ENCODE peak calls at places on chromosomes 11 and 22, in six cellular contexts. I, N, R, U, H and W are unnamed samples.

GRCh38 chr11:117419136-117419914 is 91.7 kb downstream of the CEP164 start:
- DNase-seq in I (no peak), N (peak), R (no peak), U (no peak), H (no peak), W (no peak)

GRCh38 chr11:15602779-15603178 is 488.1 kb downstream of the INSC start:
- DNase-seq in I (no peak), N (no peak), R (no peak), U (no peak), H (no peak), W (no peak)

GRCh38 chr11:68081691-68082090 is 39.5 kb downstream of the CHKA start:
- DNase-seq in I (no peak), N (no peak), R (no peak), U (no peak), H (no peak), W (no peak)

GRCh38 chr11:65420506-65421203 is 1.9 kb upstream of the NEAT1 start:
- DNase-seq in I (no peak), N (no peak), R (no peak), U (no peak), H (peak), W (no peak)

GRCh38 chr11:83194284-83195175 is 1.0 kb downstream of the ANKRD42 start:
- DNase-seq in I (peak), N (peak), R (peak), U (peak), H (peak), W (no peak)

GRCh38 chr11:124207102-124207792 is 24.1 kb downstream of the OR10D3 start:
- DNase-seq in I (no peak), N (no peak), R (no peak), U (no peak), H (no peak), W (no peak)

GRCh38 chr22:22903355-22903777 is 15.8 kb downstream of the IGLL5 start:
- DNase-seq in I (no peak), N (no peak), R (no peak), U (no peak), H (no peak), W (no peak)

GRCh38 chr22:17817079-17817478 is 42.8 kb upstream of the BID start:
- DNase-seq in I (no peak), N (no peak), R (no peak), U (no peak), H (no peak), W (no peak)

GRCh38 chr11:96337541-96338530 is 5.2 kb downstream of the MAML2 start:
- DNase-seq in I (peak), N (no peak), R (peak), U (no peak), H (peak), W (no peak)

GRCh38 chr11:114132427-114132826 is 72.9 kb downstream of the ZBTB16 start:
- DNase-seq in I (no peak), N (no peak), R (no peak), U (no peak), H (peak), W (no peak)

GRCh38 chr11:8071616-8072581 is 9.1 kb upstream of the TUB start:
- DNase-seq in I (no peak), N (no peak), R (no peak), U (no peak), H (no peak), W (no peak)

GRCh38 chr22:49010086-49010863 is 817.4 kb downstream of the BRD1 start:
- DNase-seq in I (no peak), N (no peak), R (no peak), U (no peak), H (no peak), W (no peak)